ENCODE peak calls at places on chromosomes 5 and 9, in ten cellular contexts. I is AG04449, B is breast epithelium, C is uterus, R is psoas muscle, U is IMR-90, P is astrocyte of the spinal cord, Z is lower lobe of right lung, W is PC-9, Y is body of pancreas. X is an unnamed sample.

GRCh38 chr5:76402880-76403712 is at the start of gene IQGAP2:
- DNase-seq in C (peak; percentile 18), W (peak; percentile 39), Z (peak; percentile 83), R (peak; percentile 64), U (peak; percentile 34), P (peak; percentile 61), Y (peak; percentile 83), I (no peak), B (peak; percentile 71), X (peak; percentile 90)

GRCh38 chr5:88691945-88692868 is 190.8 kb downstream of the MEF2C start:
- DNase-seq in I (no peak), C (no peak), W (no peak), Z (no peak), P (peak; percentile 37), R (no peak), B (no peak), U (no peak), Y (no peak), X (no peak)

GRCh38 chr5:56481147-56481997 is 248.2 kb upstream of the ANKRD55 start:
- DNase-seq in P (peak; percentile 64), C (peak; percentile 44), Z (peak; percentile 63), R (peak; percentile 33), Y (peak; percentile 46), I (no peak), U (peak; percentile 54), W (peak; percentile 34), B (no peak), X (peak; percentile 69)

GRCh38 chr5:147187163-147187562 is 47.7 kb upstream of the STK32A start:
- DNase-seq in R (no peak), W (no peak), P (no peak), I (no peak), Z (no peak), Y (no peak), C (no peak), U (no peak), B (no peak), X (no peak)

GRCh38 chr9:100352727-100353505 is at the start of gene TEX10:
- DNase-seq in Z (peak; percentile 92), Y (peak; percentile 88), I (peak; percentile 10), R (peak; percentile 88), W (peak; percentile 90), U (peak; percentile 81), C (peak; percentile 84), B (peak; percentile 84), P (peak; percentile 88), X (peak; percentile 95)

GRCh38 chr5:143432658-143433239 is 29.3 kb upstream of the NR3C1 start:
- DNase-seq in W (no peak), Z (no peak), P (no peak), Y (no peak), B (no peak), I (no peak), R (no peak), U (no peak), C (no peak), X (no peak)

GRCh38 chr5:68504306-68504705 is 288.8 kb downstream of the PIK3R1 start:
- DNase-seq in I (no peak), R (no peak), Y (no peak), B (no peak), P (no peak), C (no peak), W (no peak), U (no peak), Z (no peak), X (no peak)

GRCh38 chr9:95438958-95439357 is 77.8 kb downstream of the PTCH1 start:
- DNase-seq in Z (no peak), B (no peak), R (no peak), Y (no peak), I (no peak), P (no peak), U (no peak), C (no peak), W (no peak), X (no peak)

GRCh38 chr5:76462097-76462702 is 59.1 kb downstream of the IQGAP2 start:
- DNase-seq in R (no peak), U (no peak), B (no peak), W (no peak), Z (no peak), Y (no peak), C (no peak), I (no peak), P (no peak), X (no peak)

GRCh38 chr9:92970467-92970923 is 23.2 kb downstream of the FGD3 start:
- DNase-seq in W (peak; percentile 76), Y (no peak), Z (no peak), P (no peak), R (no peak), U (peak; percentile 4), B (peak; percentile 33), C (no peak), I (no peak), X (no peak)

GRCh38 chr5:151319334-151319733 is 15.8 kb upstream of the SLC36A3 start:
- DNase-seq in R (no peak), B (no peak), W (no peak), U (peak; percentile 2), P (peak; percentile 0), Y (peak; percentile 30), Z (no peak), C (peak; percentile 17), I (no peak), X (peak; percentile 45)

GRCh38 chr5:83433891-83434290 is 37.7 kb upstream of the VCAN start:
- DNase-seq in B (no peak), R (no peak), I (no peak), P (no peak), W (no peak), C (no peak), Z (no peak), Y (no peak), U (peak; percentile 13), X (no peak)

GRCh38 chr5:176533390-176533789 is 3.8 kb downstream of the RNF44 start:
- DNase-seq in I (no peak), C (no peak), R (no peak), Z (peak; percentile 68), U (no peak), B (no peak), Y (peak; percentile 44), W (no peak), P (peak; percentile 41), X (no peak)

GRCh38 chr9:134618823-134619454 is 22.7 kb upstream of the COL5A1 start:
- DNase-seq in C (peak; percentile 9), P (no peak), W (no peak), B (peak; percentile 27), I (no peak), Y (no peak), R (no peak), Z (peak; percentile 20), U (no peak), X (no peak)

GRCh38 chr5:180235846-180236245 is 26.8 kb upstream of the RASGEF1C start:
- DNase-seq in Z (no peak), R (no peak), B (no peak), P (no peak), W (no peak), Y (no peak), U (no peak), C (no peak), I (no peak), X (no peak)

GRCh38 chr5:115657883-115658233 is 32.0 kb upstream of the TMED7 start:
- DNase-seq in R (no peak), U (peak; percentile 81), W (peak; percentile 16), I (peak; percentile 38), C (no peak), Y (no peak), P (peak; percentile 74), B (no peak), Z (no peak), X (no peak)

GRCh38 chr9:137163101-137163661 is 6.7 kb downstream of the LRRC26 start:
- DNase-seq in P (no peak), Y (no peak), R (no peak), I (no peak), W (no peak), U (no peak), B (no peak), Z (no peak), C (no peak), X (peak; percentile 30)
- H3K4me3 ChIP-seq in P (no peak overlapping the region), Y (no peak overlapping the region), R (peak overlapping the region; percentile 45), I (peak overlapping the region; percentile 37), W (no peak overlapping the region), U (peak overlapping the region; percentile 31), B (peak overlapping the region; percentile 4), Z (peak overlapping the region; percentile 43), C (no peak overlapping the region), X (peak overlapping the region; percentile 39)

DNA sequence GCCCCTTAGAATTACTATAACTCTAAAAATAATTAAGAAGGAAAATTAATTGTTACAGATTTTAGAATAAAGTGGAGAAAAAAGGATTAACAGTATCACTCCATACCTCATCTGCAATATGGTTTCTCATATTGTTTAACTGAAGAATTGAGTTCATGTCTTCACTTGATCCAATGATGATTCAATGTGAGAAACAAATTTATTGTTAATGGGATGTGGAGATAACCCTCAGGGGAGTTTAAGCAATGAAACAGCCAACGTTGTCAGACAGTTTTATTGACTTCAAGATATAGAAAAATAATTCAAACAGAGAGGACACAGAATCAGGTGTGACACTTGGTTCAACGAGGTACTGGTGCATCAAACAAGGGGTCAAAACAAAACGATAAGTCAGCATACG is 665.2 kb upstream of the ACO1 start:
- DNase-seq in R (no peak), P (no peak), B (no peak), U (no peak), C (no peak), I (no peak), W (no peak), Y (no peak), Z (no peak), X (no peak)
- TF ChIP-seq CTCF in R (no peak), P (no peak), B (no peak), U (no peak), C (no peak), I (no peak), W (no peak), Y (no peak), Z (no peak), X (no peak)

DNA sequence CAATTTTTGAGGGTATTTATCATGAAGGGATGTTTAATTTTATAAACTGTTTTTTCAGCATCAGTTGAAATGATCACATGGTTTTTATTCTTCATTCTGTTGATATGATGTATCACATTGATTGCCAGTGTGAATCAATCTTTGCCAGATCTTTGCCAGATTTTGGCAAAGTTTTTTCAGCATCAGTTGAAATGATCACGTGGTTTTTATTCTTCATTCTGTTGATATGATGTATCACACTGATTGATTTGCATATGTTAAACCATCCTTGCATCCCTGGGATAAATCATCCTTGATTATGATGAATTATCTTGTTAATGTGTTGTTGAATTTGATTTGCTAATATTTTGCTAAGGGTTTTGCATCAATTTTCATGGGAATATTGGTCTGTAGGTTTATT is 140.9 kb upstream of the TAS2R1 start:
- DNase-seq in R (no peak), B (no peak), W (no peak), Y (no peak), Z (no peak), C (no peak), I (no peak), P (no peak), U (no peak), X (no peak)
- H3K4me3 ChIP-seq in R (no peak overlapping the region), B (no peak overlapping the region), W (no peak overlapping the region), Y (no peak overlapping the region), Z (no peak overlapping the region), C (no peak overlapping the region), I (no peak overlapping the region), P (no peak overlapping the region), U (no peak overlapping the region), X (no peak overlapping the region)

DNA sequence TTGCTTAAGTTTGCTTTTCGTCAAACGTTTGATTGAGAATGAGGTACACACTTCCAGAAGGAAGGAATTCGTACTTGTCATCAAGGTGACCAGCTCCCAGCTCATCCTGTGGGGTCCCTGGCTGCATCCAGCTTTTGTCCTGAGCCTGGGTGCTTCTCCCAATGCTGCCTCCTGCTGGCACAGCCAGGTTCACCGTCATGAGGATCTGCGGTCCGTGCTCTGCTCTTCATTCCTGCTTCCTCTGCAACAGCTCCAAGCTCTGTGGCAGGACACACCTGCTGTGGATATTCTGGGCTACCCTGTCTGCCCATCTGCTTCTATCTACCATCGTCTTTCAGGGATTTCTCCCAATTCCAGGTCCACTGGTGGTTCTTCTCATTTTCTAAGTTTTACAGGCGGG is 13.3 kb upstream of the UBE2QL1 start:
- DNase-seq in W (no peak), U (no peak), R (no peak), I (no peak), Z (no peak), P (no peak), Y (no peak), C (no peak), B (no peak), X (peak; percentile 26)
- TF ChIP-seq CTCF in W (peak; percentile 43), U (peak; percentile 16), R (peak; percentile 41), I (no peak), Z (peak; percentile 12), P (peak; percentile 17), Y (no peak), C (no peak), B (no peak), X (peak; percentile 36)